ENCODE peak calls at places on chromosomes 5 and 9, in nine cellular contexts. F, I, R, A, J, W, G, U and Q are unnamed samples.

GRCh38 chr5:106312360-106312759 is 1358.4 kb downstream of the EFNA5 start:
- DNase-seq in F (no peak), I (no peak), R (no peak), A (no peak), J (peak), W (peak), G (no peak), U (no peak), Q (no peak)

GRCh38 chr9:93579711-93580516 is 3.5 kb downstream of the PHF2 start:
- DNase-seq in F (no peak), I (peak), R (no peak), A (no peak), J (no peak), W (no peak), G (no peak), U (no peak), Q (no peak)

GRCh38 chr9:2489838-2490314 is 131.7 kb upstream of the VLDLR start:
- DNase-seq in F (no peak), I (no peak), R (no peak), A (no peak), J (peak), W (no peak), G (no peak), U (no peak), Q (no peak)

GRCh38 chr5:180596668-180597231 is 5.5 kb upstream of the SCGB3A1 start:
- DNase-seq in F (no peak), I (peak), R (no peak), A (no peak), J (no peak), W (no peak), G (no peak), U (no peak), Q (no peak)

GRCh38 chr9:12798066-12798770 is 23.4 kb downstream of the LURAP1L start:
- DNase-seq in F (no peak), I (no peak), R (no peak), A (no peak), J (no peak), W (no peak), G (no peak), U (no peak), Q (no peak)

GRCh38 chr9:28770226-28770625 is 1196.9 kb upstream of the C9orf72 start:
- DNase-seq in F (no peak), I (no peak), R (no peak), A (no peak), J (no peak), W (no peak), G (no peak), U (no peak), Q (no peak)

GRCh38 chr9:130332384-130332926 is 66.9 kb downstream of the HMCN2 start:
- DNase-seq in F (no peak), I (peak), R (no peak), A (no peak), J (no peak), W (no peak), G (no peak), U (no peak), Q (no peak)

GRCh38 chr5:135667204-135667603 is 88.4 kb upstream of the CXCL14 start:
- DNase-seq in F (no peak), I (no peak), R (no peak), A (no peak), J (no peak), W (no peak), G (no peak), U (no peak), Q (no peak)

GRCh38 chr9:110850401-110851135 is 182.0 kb downstream of the MUSK start:
- DNase-seq in F (no peak), I (no peak), R (no peak), A (no peak), J (no peak), W (no peak), G (no peak), U (no peak), Q (no peak)

GRCh38 chr5:151125421-151125820 is 32.2 kb downstream of the ANXA6 start:
- DNase-seq in F (no peak), I (no peak), R (no peak), A (peak), J (no peak), W (no peak), G (no peak), U (no peak), Q (no peak)

GRCh38 chr5:133109655-133110483 is 58.1 kb downstream of the HSPA4 start:
- DNase-seq in F (no peak), I (no peak), R (no peak), A (no peak), J (peak), W (no peak), G (no peak), U (no peak), Q (no peak)

GRCh38 chr5:95113489-95113888 is 171.4 kb downstream of the MCTP1 start:
- DNase-seq in F (no peak), I (no peak), R (peak), A (no peak), J (peak), W (no peak), G (no peak), U (no peak), Q (no peak)

GRCh38 chr5:38330207-38330606 is 71.8 kb downstream of the EGFLAM start:
- DNase-seq in F (no peak), I (no peak), R (no peak), A (no peak), J (no peak), W (no peak), G (no peak), U (no peak), Q (no peak)